ENCODE peak calls at places on chromosomes 13 and 19, in four cellular contexts. H, Y, P and R are unnamed samples.

GRCh38 chr13:99050983-99051488 is 73.2 kb upstream of the DOCK9 start:
- DNase-seq in H (no peak), Y (no peak), P (no peak), R (no peak)

GRCh38 chr13:26861951-26862350 is 101.4 kb upstream of the GPR12 start:
- DNase-seq in H (no peak), Y (no peak), P (no peak), R (peak)

GRCh38 chr19:55176116-55176515 is 4.0 kb downstream of the SYT5 start:
- DNase-seq in H (no peak), Y (no peak), P (no peak), R (no peak)

GRCh38 chr13:99129050-99129449 is 71.6 kb upstream of the UBAC2 start:
- DNase-seq in H (no peak), Y (no peak), P (no peak), R (no peak)

GRCh38 chr13:29684441-29684840 is 89.0 kb upstream of the SLC7A1 start:
- DNase-seq in H (no peak), Y (no peak), P (no peak), R (no peak)

GRCh38 chr19:38664503-38665211 is 17.2 kb downstream of the ACTN4 start:
- DNase-seq in H (no peak), Y (no peak), P (no peak), R (peak)

GRCh38 chr19:44626067-44626624 is 12.8 kb downstream of the IGSF23 start:
- DNase-seq in H (peak), Y (no peak), P (no peak), R (no peak)

GRCh38 chr13:52399708-52400107 is 6.3 kb downstream of the THSD1 start:
- DNase-seq in H (peak), Y (no peak), P (no peak), R (no peak)